ENCODE peak calls at places on chromosomes 1 and 21, in four cellular contexts. F, M, V and Z are unnamed samples.

GRCh38 chr1:186722711-186723309 is 42.6 kb upstream of the PTGS2 start:
- DNase-seq in V (peak; percentile 37), F (peak; percentile 61), M (peak; percentile 52), Z (peak; percentile 26)

GRCh38 chr1:186812560-186812959 is 16.2 kb upstream of the PLA2G4A start:
- DNase-seq in V (no peak), M (no peak), F (no peak), Z (no peak)

GRCh38 chr1:181097242-181097641 is 8.7 kb downstream of the IER5 start:
- DNase-seq in V (no peak), F (no peak), M (no peak), Z (no peak)

GRCh38 chr1:202593845-202594244 is 116.4 kb downstream of the SYT2 start:
- DNase-seq in M (no peak), F (no peak), V (no peak), Z (no peak)

GRCh38 chr1:218299416-218299815 is 14.3 kb downstream of the RRP15 start:
- DNase-seq in F (no peak), V (peak; percentile 12), M (peak; percentile 61), Z (peak; percentile 62)

GRCh38 chr1:178528219-178528962 is 15.5 kb downstream of the TEX35 start:
- DNase-seq in V (no peak), M (no peak), F (no peak), Z (no peak)

GRCh38 chr1:115237507-115237906 is 100.5 kb downstream of the NGF start:
- DNase-seq in F (no peak), M (no peak), V (no peak), Z (no peak)

GRCh38 chr1:177077734-177078489 is 86.6 kb downstream of the ASTN1 start:
- DNase-seq in F (no peak), V (no peak), M (no peak), Z (no peak)

GRCh38 chr1:96361251-96361856 is 360.2 kb upstream of the PTBP2 start:
- DNase-seq in V (no peak), M (no peak), F (no peak), Z (no peak)

GRCh38 chr1:196355206-196355786 is 252.9 kb downstream of the KCNT2 start:
- DNase-seq in V (peak; percentile 3), M (peak; percentile 64), F (no peak), Z (peak; percentile 5)

GRCh38 chr1:238589843-238590435 is 699.2 kb upstream of the ZP4 start:
- DNase-seq in V (no peak), F (no peak), M (no peak), Z (no peak)

GRCh38 chr1:11606775-11607174 is 47.5 kb downstream of the FBXO2 start:
- DNase-seq in F (no peak), V (no peak), M (no peak), Z (no peak)

GRCh38 chr1:46010611-46011010 is 121.8 kb downstream of the PIK3R3 start:
- DNase-seq in M (no peak), F (no peak), V (no peak), Z (no peak)

GRCh38 chr1:207073906-207074820 is 14.5 kb upstream of the C4BPB start:
- DNase-seq in F (no peak), M (no peak), V (no peak), Z (no peak)

GRCh38 chr1:234489692-234490065 is 10.7 kb upstream of the TARBP1 start:
- DNase-seq in V (no peak), M (no peak), F (no peak), Z (no peak)

GRCh38 chr1:112298558-112298957 is 97.5 kb upstream of the CTTNBP2NL start:
- DNase-seq in F (peak; percentile 72), V (peak; percentile 38), M (peak; percentile 72), Z (peak; percentile 41)

GRCh38 chr21:30206551-30207251 is 9.2 kb downstream of the CLDN8 start:
- DNase-seq in V (no peak), M (no peak), F (no peak), Z (no peak)

GRCh38 chr1:221567859-221568507 is 173.9 kb downstream of the DUSP10 start:
- DNase-seq in V (no peak), M (no peak), F (no peak), Z (no peak)

GRCh38 chr1:42176902-42177519 is 12.5 kb upstream of the GUCA2A start:
- DNase-seq in V (peak; percentile 51), M (peak; percentile 66), F (peak; percentile 66), Z (peak; percentile 56)

GRCh38 chr1:77671836-77672235 is 10.6 kb downstream of the ZZZ3 start:
- DNase-seq in M (no peak), F (no peak), V (no peak), Z (no peak)

GRCh38 chr1:41278076-41278475 is 36.0 kb upstream of the SCMH1 start:
- DNase-seq in V (no peak), M (no peak), F (no peak), Z (no peak)

GRCh38 chr1:60065199-60065598 is 8.4 kb downstream of the C1orf87 start:
- DNase-seq in F (no peak), M (no peak), V (no peak), Z (no peak)

GRCh38 chr1:115499253-115499652 is 142.5 kb upstream of the VANGL1 start:
- DNase-seq in V (no peak), M (no peak), F (no peak), Z (no peak)

GRCh38 chr1:30262158-30262557 is 461.2 kb downstream of the MATN1 start:
- DNase-seq in F (no peak), M (no peak), V (no peak), Z (no peak)

GRCh38 chr1:226405411-226405988 is 2.4 kb downstream of the PARP1 start:
- DNase-seq in F (no peak), M (no peak), V (no peak), Z (no peak)

GRCh38 chr1:82099170-82099569 is 298.4 kb downstream of the ADGRL2 start:
- DNase-seq in F (no peak), V (no peak), M (no peak), Z (no peak)

GRCh38 chr21:35616090-35616489 is 444.2 kb downstream of the SETD4 start:
- DNase-seq in M (peak; percentile 58), F (no peak), V (no peak), Z (peak; percentile 1)

GRCh38 chr21:25005388-25005787 is 601.9 kb downstream of the MRPL39 start:
- DNase-seq in F (no peak), M (no peak), V (no peak), Z (no peak)

GRCh38 chr1:37484325-37485051 is 10.1 kb downstream of the ZC3H12A start:
- DNase-seq in V (no peak), F (no peak), M (no peak), Z (no peak)

GRCh38 chr1:39926343-39926769 is 24.6 kb upstream of the MYCL start:
- DNase-seq in M (no peak), V (peak; percentile 13), F (no peak), Z (no peak)

GRCh38 chr1:112840631-112841624 is 115.1 kb downstream of the SLC16A1 start:
- DNase-seq in F (no peak), V (no peak), M (peak; percentile 37), Z (no peak)

GRCh38 chr1:201614262-201615015 is 75.5 kb downstream of the NAV1 start:
- DNase-seq in V (no peak), F (peak; percentile 77), M (peak; percentile 35), Z (no peak)

GRCh38 chr1:178094752-178095645 is 1.1 kb downstream of the RASAL2 start:
- DNase-seq in F (no peak), M (peak; percentile 51), V (no peak), Z (no peak)

GRCh38 chr1:246722720-246723119 is 1.5 kb upstream of the SCCPDH start:
- DNase-seq in M (no peak), V (no peak), F (no peak), Z (no peak)

GRCh38 chr1:246726255-246726679 is 2.1 kb downstream of the SCCPDH start:
- DNase-seq in V (no peak), M (no peak), F (no peak), Z (no peak)

GRCh38 chr1:246724725-246725095 is 501 bp downstream of the SCCPDH start:
- DNase-seq in V (no peak), M (peak; percentile 75), F (peak; percentile 34), Z (peak; percentile 42)

GRCh38 chr1:246725191-246725590 is 982 bp downstream of the SCCPDH start:
- DNase-seq in F (no peak), V (no peak), M (no peak), Z (no peak)

GRCh38 chr1:246724001-246724724 is at the start of gene SCCPDH:
- DNase-seq in F (peak; percentile 91), M (peak; percentile 79), V (peak; percentile 39), Z (peak; percentile 89)
- TF ChIP-seq POLR2A in F (peak; percentile 78), M (peak; percentile 83), V (peak; percentile 74), Z (peak; percentile 64)

DNA sequence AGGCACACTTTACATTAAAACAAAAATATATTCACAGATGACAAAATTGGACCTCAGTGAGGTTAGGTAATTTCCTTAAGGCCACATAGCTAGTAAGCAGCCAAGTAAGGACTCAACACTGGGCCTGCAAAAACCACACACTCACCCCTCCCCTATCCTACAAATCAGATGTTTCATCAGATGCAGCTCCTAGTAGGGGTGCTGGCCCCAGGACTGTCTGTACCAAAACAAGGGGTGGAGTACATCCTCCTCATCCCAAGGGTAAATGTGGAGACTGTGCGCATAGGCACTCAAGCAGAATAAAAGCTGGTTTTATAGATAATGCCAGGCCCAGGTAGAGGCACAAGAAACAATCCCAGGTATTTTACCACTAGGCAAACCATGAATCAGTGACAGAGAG is 25.7 kb downstream of the URB1 start:
- DNase-seq in F (no peak), V (no peak), M (no peak), Z (no peak)
- TF ChIP-seq MAX in F (no peak), V (no peak), M (no peak), Z (no peak)

GRCh38 chr21:16587671-16588379 is 858.0 kb downstream of the USP25 start:
- DNase-seq in M (peak; percentile 75), F (no peak), V (no peak), Z (no peak)
- H3K4me3 ChIP-seq in M (peak overlapping the region; percentile 40), F (no peak overlapping the region), V (no peak overlapping the region), Z (peak overlapping the region; percentile 52)

DNA sequence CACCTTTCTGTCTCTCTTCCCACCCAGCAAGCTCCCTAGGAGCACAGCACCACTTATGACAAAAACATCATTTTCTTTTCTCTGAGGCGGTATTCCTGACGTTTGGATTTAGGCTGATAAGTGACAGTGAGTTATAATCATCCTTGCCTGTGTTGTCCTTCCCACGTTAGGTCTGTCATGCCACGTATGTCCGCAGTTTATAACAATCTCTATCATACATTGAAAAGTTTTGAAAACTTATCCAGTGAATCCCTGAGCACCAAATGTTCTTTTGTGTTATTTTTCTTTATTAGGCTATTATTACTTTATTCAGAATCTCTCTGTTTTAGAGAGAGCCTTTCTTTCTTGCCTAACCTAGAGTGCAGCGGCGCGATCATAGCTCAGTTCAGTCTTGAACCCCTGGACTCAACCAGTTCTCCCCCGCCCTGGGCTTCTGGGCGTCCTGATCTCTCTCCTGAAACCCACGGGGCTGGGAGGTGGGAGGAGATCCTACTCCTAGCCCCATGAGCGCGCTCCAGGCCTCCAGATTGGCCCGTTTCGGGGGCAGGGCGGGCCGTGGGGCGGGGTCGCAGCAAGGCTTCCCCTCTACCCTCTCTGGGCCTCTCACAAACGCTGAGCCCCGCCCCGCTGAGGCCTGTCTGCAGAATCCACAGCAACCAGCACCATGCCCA is at the start of gene GSTM2:
- DNase-seq in F (peak; percentile 94), M (peak; percentile 85), V (peak; percentile 80), Z (no peak)
- TF ChIP-seq POLR2A in F (no peak), M (no peak), V (peak; percentile 44), Z (no peak)

GRCh38 chr1:1574721-1575537 is at the start of gene SSU72:
- DNase-seq in M (peak; percentile 88), V (peak; percentile 76), F (peak; percentile 93), Z (peak; percentile 82)

GRCh38 chr1:1582970-1583666 is 8.5 kb upstream of the SSU72 start:
- DNase-seq in F (no peak), V (no peak), M (no peak), Z (no peak)

GRCh38 chr1:1573843-1574720 is 581 bp downstream of the SSU72 start:
- DNase-seq in F (peak; percentile 86), M (peak; percentile 68), V (peak; percentile 57), Z (peak; percentile 56)

GRCh38 chr1:1578371-1578940 is 3.8 kb upstream of the SSU72 start:
- DNase-seq in F (no peak), V (no peak), M (no peak), Z (no peak)

GRCh38 chr1:1577367-1578011 is 2.8 kb upstream of the SSU72 start:
- DNase-seq in M (no peak), V (peak; percentile 20), F (no peak), Z (no peak)
- TF ChIP-seq MAX in M (no peak), V (peak; percentile 14), F (no peak), Z (no peak)